ENCODE peak calls at places on chromosomes 1 and 21, in four cellular contexts. X is SK-N-SH, M is GM23338, P is PC-9. N is an unnamed sample. For H3K9me2, the result is how much of the 10 kb centered on the place peaks cover.

GRCh38 chr1:66503841-66504470 is 30.0 kb upstream of the SGIP1 start:
- DNase-seq in X (peak), M (peak), P (no peak), N (peak)

GRCh38 chr1:22864886-22865285 is 107.8 kb downstream of the LACTBL1 start:
- DNase-seq in X (no peak), M (no peak), P (no peak), N (no peak)

GRCh38 chr1:194717941-194718340 is 1531.5 kb upstream of the B3GALT2 start:
- DNase-seq in X (no peak), M (no peak), P (no peak), N (no peak)

GRCh38 chr21:46021398-46021797 is 39.8 kb downstream of the COL6A1 start:
- DNase-seq in X (no peak), M (no peak), P (no peak), N (no peak)

GRCh38 chr1:54798206-54798605 is 2.9 kb downstream of the TTC22 start:
- DNase-seq in X (no peak), M (no peak), P (peak), N (no peak)

GRCh38 chr1:111366256-111366655 is 61.3 kb downstream of the OVGP1 start:
- DNase-seq in X (no peak), M (no peak), P (no peak), N (no peak)

GRCh38 chr21:32299695-32300094 is 1.0 kb downstream of the MRAP start:
- DNase-seq in X (no peak), M (no peak), P (no peak), N (no peak)

GRCh38 chr1:227768640-227769039 is 33.4 kb downstream of the SNAP47 start:
- DNase-seq in X (no peak), M (no peak), P (no peak), N (no peak)

GRCh38 chr1:153393926-153394325 is 3.1 kb upstream of the S100A8 start:
- DNase-seq in X (no peak), M (peak), P (peak), N (no peak)

GRCh38 chr1:74822851-74823443 is 90.0 kb downstream of the TYW3 start:
- DNase-seq in X (no peak), M (no peak), P (no peak), N (no peak)

GRCh38 chr1:6496890-6497214 is 5.4 kb upstream of the PLEKHG5 start:
- DNase-seq in X (no peak), M (no peak), P (no peak), N (no peak)

GRCh38 chr1:6495041-6495441 is 3.6 kb upstream of the PLEKHG5 start:
- DNase-seq in X (peak), M (no peak), P (no peak), N (no peak)

GRCh38 chr1:6497215-6497866 is 5.9 kb upstream of the PLEKHG5 start:
- DNase-seq in X (peak), M (peak), P (no peak), N (no peak)

GRCh38 chr1:6495540-6496359 is 4.3 kb upstream of the PLEKHG5 start:
- DNase-seq in X (no peak), M (peak), P (no peak), N (no peak)

GRCh38 chr1:6496360-6496704 is 4.9 kb upstream of the PLEKHG5 start:
- DNase-seq in X (peak), M (peak), P (no peak), N (no peak)
- H3K9me2 ChIP-seq in X (under half), M (under half), P (under half), N (under half)

GRCh38 chr1:31675161-31675560 is 28.7 kb downstream of the COL16A1 start:
- DNase-seq in X (no peak), M (no peak), P (no peak), N (no peak)

GRCh38 chr1:31674626-31675025 is 29.2 kb downstream of the COL16A1 start:
- DNase-seq in X (peak), M (no peak), P (peak), N (no peak)

GRCh38 chr1:31671147-31671546 is 26.5 kb upstream of the PEF1 start:
- DNase-seq in X (no peak), M (no peak), P (no peak), N (no peak)

GRCh38 chr1:31671556-31672201 is 27.0 kb upstream of the PEF1 start:
- DNase-seq in X (no peak), M (no peak), P (no peak), N (no peak)

DNA sequence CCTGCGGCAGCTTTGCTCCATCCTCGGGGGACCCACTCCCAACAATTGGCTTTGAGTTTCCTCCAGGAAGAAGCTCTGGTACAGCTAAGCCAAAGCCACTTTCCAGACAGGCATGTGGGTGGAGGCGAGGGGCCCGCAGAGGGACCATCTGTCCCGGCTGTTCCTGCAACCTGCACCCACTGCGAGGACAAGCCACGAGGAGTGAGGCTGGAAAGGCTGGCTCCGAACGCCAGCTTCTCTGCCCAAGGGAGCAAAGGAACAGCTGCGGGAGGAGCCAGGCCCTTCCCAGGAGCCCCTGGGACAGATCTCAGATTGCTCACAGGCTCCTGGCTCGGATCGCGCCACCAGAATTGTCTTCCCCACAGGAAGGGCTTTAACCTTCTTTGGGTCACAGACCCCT is 28.3 kb upstream of the PEF1 start:
- DNase-seq in X (peak), M (peak), P (no peak), N (no peak)
- H3K9me2 ChIP-seq in X (under half), M (under half), P (under half), N (under half)

DNA sequence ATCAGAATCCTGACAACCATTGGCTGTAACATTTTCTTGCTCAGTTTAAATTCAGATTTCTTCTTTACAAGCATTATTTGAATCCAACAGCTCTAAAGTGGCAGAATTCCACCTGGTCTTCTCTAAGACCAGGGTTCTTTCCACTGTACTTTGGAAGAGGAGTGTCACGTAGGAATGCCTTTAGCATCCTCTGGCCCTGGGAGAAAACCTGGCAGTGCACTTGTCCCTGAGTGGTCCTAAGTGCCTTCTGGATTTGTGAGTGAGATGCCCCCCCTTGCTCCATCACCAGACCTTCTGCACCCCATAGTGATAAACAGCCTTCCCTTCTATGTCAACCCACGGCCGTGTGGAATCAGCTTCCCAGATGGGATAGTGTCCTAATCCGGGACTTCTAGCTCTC is 57.1 kb upstream of the NHLH2 start:
- DNase-seq in X (no peak), M (no peak), P (no peak), N (no peak)
- H3K9me2 ChIP-seq in X (under half), M (under half), P (under half), N (under half)

GRCh38 chr1:3240524-3241235 is 171.7 kb downstream of the PRDM16 start:
- DNase-seq in X (no peak), M (peak), P (no peak), N (no peak)
- H3K9me2 ChIP-seq in X (under half), M (under half), P (under half), N (under half)

DNA sequence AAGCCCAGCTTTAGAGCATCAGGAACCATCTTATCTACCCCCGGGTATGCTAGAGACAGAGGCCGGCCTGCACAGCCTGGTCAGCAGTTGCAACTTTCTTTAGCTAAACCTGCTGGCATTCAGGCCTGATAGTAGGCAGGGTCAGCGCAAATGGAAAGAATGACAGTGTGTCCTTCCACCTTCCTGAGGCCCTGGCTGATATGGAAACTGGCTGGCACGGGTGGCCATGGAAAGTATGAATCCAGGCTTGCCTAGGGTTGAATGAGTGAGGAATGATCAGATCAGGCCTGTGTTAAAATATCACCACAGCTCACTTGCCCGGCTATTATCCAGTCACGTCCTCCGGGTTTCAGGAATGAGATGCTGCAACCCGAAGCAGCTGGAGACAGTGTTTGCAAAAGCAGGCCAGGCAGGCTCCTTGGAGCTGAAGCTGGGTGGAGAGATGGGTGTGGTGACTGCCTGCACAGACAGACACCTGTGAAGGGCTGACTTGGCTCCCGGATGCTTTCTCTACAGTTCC is 34.7 kb downstream of the RCAN1 start:
- DNase-seq in X (no peak), M (no peak), P (peak), N (no peak)
- H3K9me2 ChIP-seq in X (under half), M (under half), P (under half), N (under half)

GRCh38 chr1:197572169-197572568 is 203.1 kb downstream of the DENND1B start:
- DNase-seq in X (no peak), M (no peak), P (no peak), N (no peak)
- H3K9me2 ChIP-seq in X (under half), M (under half), P (under half), N (under half)